ENCODE peak calls at places on chromosomes 13 and 19, in nine cellular contexts. D is neural progenitor cell; A is nephron progenitor cell; F is GOT3; C is activated naive CD4-positive, alpha-beta T cell treated with Interleukin-2 at 50 U/mL for 16 hours; H is CD4-positive, CD25-positive, alpha-beta regulatory T cell; P is stimulated activated CD8-positive, alpha-beta memory T cell treated with anti-CD3 and anti-CD28 coated beads, Interleukin-12 subunit alpha, Interleukin-12 subunit beta, amount 100 ng/mL, for 4 hours; Q is fibroblast of the aortic adventitia; L is activated CD4-positive, alpha-beta T cell treated with anti-CD3 and anti-CD28 coated beads, Interleukin-2, amount 50 U/mL, for 24 hours. W is an unnamed sample.

GRCh38 chr19:3655402-3656072 is 28.9 kb upstream of the CACTIN start:
- DNase-seq in D (no peak), A (no peak), F (no peak), C (no peak), H (no peak), P (no peak), Q (peak), L (no peak), W (no peak)

GRCh38 chr19:18284710-18285430 is 3.4 kb upstream of the JUND start:
- DNase-seq in D (no peak), A (no peak), F (no peak), C (peak), H (peak), P (no peak), Q (no peak), L (no peak), W (no peak)

GRCh38 chr19:46841458-46842083 is 9.1 kb downstream of the AP2S1 start:
- DNase-seq in D (no peak), A (no peak), F (no peak), C (no peak), H (no peak), P (no peak), Q (peak), L (no peak), W (no peak)

GRCh38 chr13:77323858-77324257 is 3.0 kb downstream of the MYCBP2 start:
- DNase-seq in D (no peak), A (no peak), F (no peak), C (no peak), H (no peak), P (no peak), Q (no peak), L (no peak), W (no peak)

GRCh38 chr13:99639126-99639525 is 137.9 kb downstream of the TM9SF2 start:
- DNase-seq in D (no peak), A (no peak), F (no peak), C (no peak), H (no peak), P (no peak), Q (no peak), L (no peak), W (no peak)

GRCh38 chr19:33233056-33233873 is 7.6 kb upstream of the SLC7A10 start:
- DNase-seq in D (no peak), A (no peak), F (no peak), C (no peak), H (no peak), P (no peak), Q (no peak), L (no peak), W (no peak)

GRCh38 chr13:23506821-23507210 is 63.4 kb upstream of the TNFRSF19 start:
- DNase-seq in D (no peak), A (peak), F (no peak), C (no peak), H (no peak), P (no peak), Q (peak), L (no peak), W (no peak)

GRCh38 chr13:113124211-113125025 is 1.8 kb downstream of the F10 start:
- DNase-seq in D (no peak), A (no peak), F (no peak), C (no peak), H (no peak), P (no peak), Q (no peak), L (no peak), W (no peak)

GRCh38 chr13:52842440-52842839 is 6.0 kb downstream of the PCDH8 start:
- DNase-seq in D (no peak), A (no peak), F (no peak), C (no peak), H (no peak), P (no peak), Q (no peak), L (no peak), W (no peak)

GRCh38 chr13:37009692-37010091 is 9.1 kb downstream of the EXOSC8 start:
- DNase-seq in D (no peak), A (no peak), F (no peak), C (no peak), H (no peak), P (no peak), Q (no peak), L (no peak), W (no peak)

GRCh38 chr13:98222081-98222554 is 45.0 kb upstream of the RNF113B start:
- DNase-seq in D (no peak), A (no peak), F (no peak), C (no peak), H (no peak), P (no peak), Q (peak), L (no peak), W (no peak)

GRCh38 chr19:39166571-39167391 is 30.0 kb upstream of the NCCRP1 start:
- DNase-seq in D (peak), A (peak), F (no peak), C (no peak), H (no peak), P (no peak), Q (no peak), L (no peak), W (peak)

GRCh38 chr19:9956956-9957355 is 20.6 kb upstream of the OLFM2 start:
- DNase-seq in D (no peak), A (no peak), F (no peak), C (no peak), H (no peak), P (no peak), Q (peak), L (no peak), W (no peak)

GRCh38 chr13:49652691-49653305 is 24.5 kb downstream of the ARL11 start:
- DNase-seq in D (peak), A (peak), F (no peak), C (peak), H (no peak), P (no peak), Q (no peak), L (no peak), W (no peak)

GRCh38 chr19:15469513-15470297 is 5.4 kb upstream of the RASAL3 start:
- DNase-seq in D (peak), A (no peak), F (no peak), C (peak), H (no peak), P (no peak), Q (no peak), L (no peak), W (no peak)